ENCODE peak calls at places on chromosome 1, in six cellular contexts. One of them, this sample, is unnamed. For H3K4me1, the result is how much of the 10 kb centered on the place peaks cover.

GRCh38 chr1:201598973-201599372 is 60.0 kb downstream of the NAV1 start:
- DNase-seq in fibroblast of lung: no peak
- DNase-seq in stomach: no peak
- DNase-seq in K562: no peak
- DNase-seq in colonic mucosa: no peak
- DNase-seq in IMR-90: no peak
- DNase-seq in this sample: no peak

GRCh38 chr1:25146382-25146855 is 85.9 kb downstream of the SYF2 start:
- DNase-seq in fibroblast of lung: no peak
- DNase-seq in stomach: no peak
- DNase-seq in K562: no peak
- DNase-seq in colonic mucosa: no peak
- DNase-seq in IMR-90: no peak
- DNase-seq in this sample: no peak

GRCh38 chr1:230499496-230499895 is 73.4 kb upstream of the PGBD5 start:
- DNase-seq in fibroblast of lung: no peak
- DNase-seq in stomach: no peak
- DNase-seq in K562: no peak
- DNase-seq in colonic mucosa: no peak
- DNase-seq in IMR-90: no peak
- DNase-seq in this sample: no peak

GRCh38 chr1:53545663-53546408 is 86.6 kb downstream of the DMRTB1 start:
- DNase-seq in fibroblast of lung: no peak
- DNase-seq in stomach: no peak
- DNase-seq in K562: no peak
- DNase-seq in colonic mucosa: no peak
- DNase-seq in IMR-90: peak
- DNase-seq in this sample: no peak

GRCh38 chr1:87424541-87424940 is 95.9 kb downstream of the LMO4 start:
- DNase-seq in fibroblast of lung: no peak
- DNase-seq in stomach: no peak
- DNase-seq in K562: no peak
- DNase-seq in colonic mucosa: no peak
- DNase-seq in IMR-90: no peak
- DNase-seq in this sample: no peak

GRCh38 chr1:8889103-8889846 is 10.8 kb upstream of the ENO1 start:
- DNase-seq in fibroblast of lung: no peak
- DNase-seq in stomach: no peak
- DNase-seq in K562: no peak
- DNase-seq in colonic mucosa: no peak
- DNase-seq in IMR-90: no peak
- DNase-seq in this sample: no peak

GRCh38 chr1:99571092-99571734 is 74.7 kb upstream of the PALMD start:
- DNase-seq in fibroblast of lung: no peak
- DNase-seq in stomach: no peak
- DNase-seq in K562: no peak
- DNase-seq in colonic mucosa: no peak
- DNase-seq in IMR-90: no peak
- DNase-seq in this sample: no peak

GRCh38 chr1:102776074-102776473 is 332.2 kb downstream of the COL11A1 start:
- DNase-seq in fibroblast of lung: no peak
- DNase-seq in stomach: no peak
- DNase-seq in K562: no peak
- DNase-seq in colonic mucosa: no peak
- DNase-seq in IMR-90: no peak
- DNase-seq in this sample: no peak

GRCh38 chr1:167420510-167420909 is 97.8 kb downstream of the CD247 start:
- DNase-seq in fibroblast of lung: no peak
- DNase-seq in stomach: no peak
- DNase-seq in K562: no peak
- DNase-seq in colonic mucosa: no peak
- DNase-seq in IMR-90: no peak
- DNase-seq in this sample: no peak

DNA sequence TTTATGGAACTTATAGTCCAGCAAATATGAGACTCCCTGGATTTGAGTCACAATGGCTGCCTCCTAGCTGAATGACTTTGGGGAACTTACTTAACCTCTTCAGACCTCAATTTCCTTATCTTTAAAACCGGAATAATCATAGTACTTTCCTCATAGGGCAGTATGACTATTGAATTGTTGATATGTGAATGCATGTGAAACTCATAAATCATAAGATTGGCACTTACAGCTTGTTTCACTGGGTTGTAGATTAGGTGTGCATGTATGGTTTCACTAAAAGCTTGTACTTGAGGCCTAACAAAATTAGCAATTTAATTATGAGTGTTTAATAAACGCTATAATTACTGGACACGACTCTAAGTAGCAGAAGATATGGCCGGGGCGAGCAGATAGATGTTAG is 72.5 kb downstream of the ST6GALNAC5 start:
- DNase-seq in fibroblast of lung: no peak
- DNase-seq in stomach: no peak
- DNase-seq in K562: no peak
- DNase-seq in colonic mucosa: no peak
- DNase-seq in IMR-90: no peak
- DNase-seq in this sample: no peak
- H3K4me1 ChIP-seq in fibroblast of lung: under half
- H3K4me1 ChIP-seq in stomach: under half
- H3K4me1 ChIP-seq in K562: under half
- H3K4me1 ChIP-seq in colonic mucosa: under half
- H3K4me1 ChIP-seq in IMR-90: under half
- H3K4me1 ChIP-seq in this sample: under half

GRCh38 chr1:111803951-111804350 is 48.2 kb downstream of the DDX20 start:
- DNase-seq in fibroblast of lung: no peak
- DNase-seq in stomach: no peak
- DNase-seq in K562: no peak
- DNase-seq in colonic mucosa: no peak
- DNase-seq in IMR-90: no peak
- DNase-seq in this sample: no peak

GRCh38 chr1:111798580-111798979 is 42.9 kb downstream of the DDX20 start:
- DNase-seq in fibroblast of lung: no peak
- DNase-seq in stomach: no peak
- DNase-seq in K562: no peak
- DNase-seq in colonic mucosa: no peak
- DNase-seq in IMR-90: no peak
- DNase-seq in this sample: no peak

GRCh38 chr1:111802984-111803383 is 47.3 kb downstream of the DDX20 start:
- DNase-seq in fibroblast of lung: no peak
- DNase-seq in stomach: no peak
- DNase-seq in K562: no peak
- DNase-seq in colonic mucosa: no peak
- DNase-seq in IMR-90: no peak
- DNase-seq in this sample: no peak

GRCh38 chr1:111802110-111802509 is 46.4 kb downstream of the DDX20 start:
- DNase-seq in fibroblast of lung: no peak
- DNase-seq in stomach: no peak
- DNase-seq in K562: no peak
- DNase-seq in colonic mucosa: no peak
- DNase-seq in IMR-90: no peak
- DNase-seq in this sample: no peak

GRCh38 chr1:111801071-111801850 is 45.6 kb downstream of the DDX20 start:
- DNase-seq in fibroblast of lung: no peak
- DNase-seq in stomach: no peak
- DNase-seq in K562: peak
- DNase-seq in colonic mucosa: no peak
- DNase-seq in IMR-90: no peak
- DNase-seq in this sample: no peak
- TF ChIP-seq CTCF in fibroblast of lung: no peak
- TF ChIP-seq CTCF in stomach: no peak
- TF ChIP-seq CTCF in K562: peak
- TF ChIP-seq CTCF in colonic mucosa: no peak
- TF ChIP-seq CTCF in IMR-90: no peak
- TF ChIP-seq CTCF in this sample: no peak

DNA sequence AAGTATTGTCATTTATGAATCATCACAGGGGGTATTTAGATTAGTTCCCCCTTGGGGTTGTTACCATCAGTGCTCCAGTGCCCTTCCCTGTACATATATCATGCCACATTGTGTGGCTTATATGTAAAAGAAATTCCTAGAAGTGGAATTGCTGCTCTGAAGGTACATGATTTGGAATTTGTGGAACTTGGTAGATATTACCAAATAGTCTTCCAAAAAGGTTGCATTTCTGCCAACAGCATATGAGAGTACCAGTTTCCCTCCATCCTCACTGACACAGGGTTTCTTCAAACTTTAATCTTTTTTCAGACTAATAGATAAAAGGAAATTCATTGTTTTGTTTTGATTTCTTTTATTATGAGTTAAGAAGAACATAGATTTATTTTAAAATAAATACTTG is 41.3 kb downstream of the AKNAD1 start:
- DNase-seq in fibroblast of lung: no peak
- DNase-seq in stomach: no peak
- DNase-seq in K562: no peak
- DNase-seq in colonic mucosa: no peak
- DNase-seq in IMR-90: no peak
- DNase-seq in this sample: no peak
- H3K4me3 ChIP-seq in fibroblast of lung: no peak
- H3K4me3 ChIP-seq in stomach: no peak
- H3K4me3 ChIP-seq in K562: no peak
- H3K4me3 ChIP-seq in colonic mucosa: no peak
- H3K4me3 ChIP-seq in IMR-90: no peak
- H3K4me3 ChIP-seq in this sample: no peak

GRCh38 chr1:234975941-234976871 is 152.4 kb downstream of the TOMM20 start:
- DNase-seq in fibroblast of lung: no peak
- DNase-seq in stomach: no peak
- DNase-seq in K562: no peak
- DNase-seq in colonic mucosa: no peak
- DNase-seq in IMR-90: no peak
- DNase-seq in this sample: no peak

GRCh38 chr1:234978397-234979291 is 150.0 kb downstream of the TOMM20 start:
- DNase-seq in fibroblast of lung: peak
- DNase-seq in stomach: peak
- DNase-seq in K562: peak
- DNase-seq in colonic mucosa: peak
- DNase-seq in IMR-90: peak
- DNase-seq in this sample: peak

GRCh38 chr1:234976880-234977680 is 151.6 kb downstream of the TOMM20 start:
- DNase-seq in fibroblast of lung: no peak
- DNase-seq in stomach: no peak
- DNase-seq in K562: no peak
- DNase-seq in colonic mucosa: no peak
- DNase-seq in IMR-90: no peak
- DNase-seq in this sample: no peak

GRCh38 chr1:234979316-234980223 is 149.1 kb downstream of the TOMM20 start:
- DNase-seq in fibroblast of lung: no peak
- DNase-seq in stomach: no peak
- DNase-seq in K562: no peak
- DNase-seq in colonic mucosa: no peak
- DNase-seq in IMR-90: no peak
- DNase-seq in this sample: no peak

DNA sequence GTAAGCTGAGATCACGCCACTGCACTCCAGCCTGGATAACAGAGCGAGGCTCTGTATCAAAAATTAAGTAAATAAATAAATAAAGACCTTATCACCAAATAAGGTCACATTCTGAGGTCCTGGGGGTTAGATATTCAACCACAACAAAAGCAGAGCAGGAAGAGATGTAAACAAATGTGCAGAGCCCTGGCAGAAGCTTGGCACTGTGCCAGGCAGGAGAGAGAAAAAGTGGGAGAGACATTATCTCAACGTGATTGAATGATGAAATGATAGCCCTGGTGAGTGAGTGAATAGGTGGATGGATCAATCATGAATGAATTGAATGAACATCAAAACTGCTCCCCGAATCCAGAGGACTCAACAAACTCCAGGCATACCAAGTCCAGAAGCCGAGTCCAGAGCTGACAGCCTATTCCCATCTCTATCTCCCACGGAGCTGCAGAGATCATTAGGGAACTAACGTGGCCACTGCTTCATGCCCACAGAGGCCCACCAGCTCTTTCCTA is 150.7 kb downstream of the TOMM20 start:
- DNase-seq in fibroblast of lung: no peak
- DNase-seq in stomach: peak
- DNase-seq in K562: no peak
- DNase-seq in colonic mucosa: peak
- DNase-seq in IMR-90: no peak
- DNase-seq in this sample: no peak
- H3K4me1 ChIP-seq in fibroblast of lung: under half
- H3K4me1 ChIP-seq in stomach: half or more
- H3K4me1 ChIP-seq in K562: half or more
- H3K4me1 ChIP-seq in colonic mucosa: under half
- H3K4me1 ChIP-seq in IMR-90: half or more
- H3K4me1 ChIP-seq in this sample: half or more

This sample was measured in mucosa of descending colon.